ENCODE peak calls at places on chromosomes 4 and X, in eight cellular contexts. S is choroid plexus epithelial cell; Y is left ventricle myocardium inferior; F is HFF-Myc; X is activated CD4-positive, alpha-beta memory T cell treated with anti-CD3 and anti-CD28 coated beads, Interleukin-2, amount 10 ng/mL, durations not matched to agents 7 days and 5 days; K is stimulated activated CD4-positive, alpha-beta T cell treated with anti-CD3 and anti-CD28 coated beads, Interleukin-12 subunit alpha, Interleukin-12 subunit beta, amount 100 ng/mL, for 24 hours; E is putamen; C is mesenchymal stem cell. O is an unnamed sample.

GRCh38 chr4:6335040-6335590 is 65.5 kb downstream of the WFS1 start:
- DNase-seq in S (no peak), Y (no peak), F (no peak), X (no peak), K (no peak), E (no peak), C (no peak), O (no peak)

GRCh38 chr4:600166-600565 is 24.1 kb upstream of the TMEM271 start:
- DNase-seq in S (no peak), Y (no peak), F (no peak), X (no peak), K (no peak), E (no peak), C (no peak), O (no peak)

GRCh38 chrX:45801554-45801953 is 600.9 kb upstream of the DIPK2B start:
- DNase-seq in S (peak), Y (no peak), F (no peak), X (no peak), K (no peak), E (no peak), C (peak), O (no peak)

GRCh38 chrX:23662187-23662586 is 5.1 kb upstream of the PRDX4 start:
- DNase-seq in S (no peak), Y (no peak), F (no peak), X (no peak), K (no peak), E (no peak), C (no peak), O (no peak)

GRCh38 chr4:86523333-86523732 is 70.8 kb upstream of the PTPN13 start:
- DNase-seq in S (no peak), Y (no peak), F (no peak), X (no peak), K (no peak), E (no peak), C (peak), O (no peak)

GRCh38 chrX:113982766-113983165 is 601.1 kb upstream of the HTR2C start:
- DNase-seq in S (no peak), Y (no peak), F (no peak), X (no peak), K (no peak), E (no peak), C (no peak), O (no peak)

GRCh38 chrX:8044861-8045434 is 117.7 kb upstream of the PNPLA4 start:
- DNase-seq in S (no peak), Y (no peak), F (no peak), X (no peak), K (no peak), E (no peak), C (no peak), O (no peak)

GRCh38 chr4:145784036-145784435 is 104.1 kb downstream of the C4orf51 start:
- DNase-seq in S (no peak), Y (no peak), F (no peak), X (no peak), K (no peak), E (no peak), C (no peak), O (no peak)

GRCh38 chr4:123365412-123365811 is 31.2 kb upstream of the SPRY1 start:
- DNase-seq in S (peak), Y (no peak), F (no peak), X (no peak), K (no peak), E (no peak), C (no peak), O (no peak)

GRCh38 chrX:129808829-129809745 is 29.3 kb downstream of the SASH3 start:
- DNase-seq in S (peak), Y (no peak), F (no peak), X (no peak), K (no peak), E (no peak), C (peak), O (no peak)

GRCh38 chrX:46531442-46531841 is 13.8 kb downstream of the ZNF674 start:
- DNase-seq in S (no peak), Y (no peak), F (no peak), X (no peak), K (no peak), E (no peak), C (no peak), O (no peak)

GRCh38 chr4:73139245-73139644 is 69.7 kb upstream of the COX18 start:
- DNase-seq in S (peak), Y (no peak), F (no peak), X (no peak), K (no peak), E (no peak), C (no peak), O (no peak)

GRCh38 chrX:123976671-123977316 is 15.3 kb downstream of the STAG2 start:
- DNase-seq in S (peak), Y (no peak), F (no peak), X (no peak), K (no peak), E (peak), C (peak), O (no peak)

GRCh38 chrX:8784162-8784561 is 17.0 kb downstream of the FAM9A start:
- DNase-seq in S (no peak), Y (no peak), F (no peak), X (no peak), K (no peak), E (no peak), C (no peak), O (no peak)

O was measured in activated effector memory CD4-positive, alpha-beta T cell treated with anti-CD3 and anti-CD28 coated beads, Interleukin-2, amount 50 U/mL, for 16 hours.